ENCODE peak calls at places on chromosomes 6 and 20, in four cellular contexts. C is AG04450, B is aorta, U is A549. R is an unnamed sample.

GRCh38 chr20:18679020-18679419 is 91.2 kb downstream of the DTD1 start:
- DNase-seq in C (no peak), B (no peak), U (no peak), R (no peak)

GRCh38 chr20:62891111-62891510 is 29.5 kb upstream of the TCFL5 start:
- DNase-seq in C (no peak), B (no peak), U (no peak), R (no peak)

GRCh38 chr20:10986586-10986985 is 312.8 kb upstream of the JAG1 start:
- DNase-seq in C (no peak), B (no peak), U (no peak), R (no peak)

GRCh38 chr6:108119212-108120141 is 44.9 kb upstream of the OSTM1 start:
- DNase-seq in C (no peak), B (no peak), U (no peak), R (no peak)

GRCh38 chr6:105015482-105015881 is 58.6 kb downstream of the LIN28B start:
- DNase-seq in C (peak), B (no peak), U (no peak), R (no peak)

GRCh38 chr6:114543696-114544095 is 200.9 kb upstream of the HS3ST5 start:
- DNase-seq in C (no peak), B (no peak), U (no peak), R (no peak)

GRCh38 chr6:37020426-37021211 is 15.2 kb downstream of the FGD2 start:
- DNase-seq in C (no peak), B (no peak), U (no peak), R (no peak)

GRCh38 chr6:154392561-154392960 is 36.0 kb upstream of the IPCEF1 start:
- DNase-seq in C (no peak), B (no peak), U (no peak), R (no peak)

GRCh38 chr20:47725248-47725973 is 59.9 kb downstream of the SULF2 start:
- DNase-seq in C (peak), B (peak), U (peak), R (peak)

GRCh38 chr6:139291813-139292619 is at the start of gene TXLNB:
- DNase-seq in C (peak), B (peak), U (no peak), R (no peak)

GRCh38 chr20:24106155-24106800 is 117.7 kb upstream of the GGTLC1 start:
- DNase-seq in C (no peak), B (no peak), U (no peak), R (peak)

GRCh38 chr20:37231970-37232620 is 29.5 kb downstream of the GHRH start:
- DNase-seq in C (no peak), B (no peak), U (no peak), R (no peak)

GRCh38 chr20:16955971-16956370 is 207.8 kb downstream of the OTOR start:
- DNase-seq in C (no peak), B (no peak), U (no peak), R (no peak)

GRCh38 chr6:37551867-37552266 is 52.2 kb upstream of the CCDC167 start:
- DNase-seq in C (no peak), B (no peak), U (no peak), R (no peak)

GRCh38 chr6:133854633-133855598 is 34.0 kb upstream of the TCF21 start:
- DNase-seq in C (no peak), B (no peak), U (no peak), R (no peak)

GRCh38 chr6:8130399-8130798 is 28.1 kb upstream of the EEF1E1 start:
- DNase-seq in C (no peak), B (no peak), U (no peak), R (no peak)

GRCh38 chr6:53410508-53411258 is 61.9 kb upstream of the ELOVL5 start:
- DNase-seq in C (no peak), B (no peak), U (peak), R (no peak)

GRCh38 chr6:345747-346388 is 45.7 kb upstream of the IRF4 start:
- DNase-seq in C (no peak), B (no peak), U (no peak), R (no peak)

GRCh38 chr6:155158044-155158843 is 105.6 kb upstream of the CLDN20 start:
- DNase-seq in C (no peak), B (no peak), U (no peak), R (no peak)

GRCh38 chr6:102798631-102799030 is 1405.1 kb downstream of the GRIK2 start:
- DNase-seq in C (no peak), B (no peak), U (no peak), R (no peak)

GRCh38 chr20:58100731-58101356 is 127.6 kb downstream of the ANKRD60 start:
- DNase-seq in C (no peak), B (no peak), U (no peak), R (no peak)

GRCh38 chr6:134740473-134741192 is 209.3 kb downstream of the ALDH8A1 start:
- DNase-seq in C (no peak), B (no peak), U (no peak), R (no peak)

GRCh38 chr6:169215201-169215661 is 38.4 kb downstream of the THBS2 start:
- DNase-seq in C (no peak), B (no peak), U (no peak), R (no peak)

GRCh38 chr6:169220068-169220964 is 33.3 kb downstream of the THBS2 start:
- DNase-seq in C (no peak), B (peak), U (no peak), R (no peak)

GRCh38 chr6:169217972-169218371 is 35.7 kb downstream of the THBS2 start:
- DNase-seq in C (no peak), B (no peak), U (no peak), R (no peak)

GRCh38 chr6:169213814-169214520 is 39.7 kb downstream of the THBS2 start:
- DNase-seq in C (no peak), B (no peak), U (no peak), R (no peak)

DNA sequence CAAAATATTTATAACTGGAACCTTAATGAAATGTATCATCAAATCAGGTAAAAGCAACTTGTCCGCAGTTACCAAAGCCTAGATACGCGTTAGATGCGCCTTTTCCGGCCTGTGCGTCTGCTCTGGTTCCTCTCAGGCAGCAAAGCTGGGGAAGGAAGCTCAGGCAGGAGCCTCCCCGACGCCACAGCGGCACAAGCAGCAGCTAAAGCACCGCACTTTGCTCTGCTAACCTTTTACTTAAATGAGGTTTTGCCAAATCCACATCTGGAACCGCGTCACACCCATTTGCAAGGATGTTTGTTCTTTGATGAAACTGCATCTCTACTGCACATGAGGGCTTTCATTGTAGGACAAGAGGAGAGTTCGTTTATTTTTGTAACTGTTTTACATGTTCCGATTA is 36.8 kb downstream of the THBS2 start:
- DNase-seq in C (no peak), B (no peak), U (no peak), R (no peak)
- H3K27ac ChIP-seq in C (no peak), B (no peak), U (peak), R (no peak)

GRCh38 chr6:41695825-41696224 is 39.6 kb downstream of the TFEB start:
- DNase-seq in C (no peak), B (no peak), U (no peak), R (no peak)
- H3K27ac ChIP-seq in C (no peak), B (no peak), U (no peak), R (no peak)

GRCh38 chr6:25053875-25054371 is 118.2 kb upstream of the RIPOR2 start:
- DNase-seq in C (peak), B (no peak), U (no peak), R (no peak)
- H3K27ac ChIP-seq in C (peak), B (no peak), U (no peak), R (no peak)

DNA sequence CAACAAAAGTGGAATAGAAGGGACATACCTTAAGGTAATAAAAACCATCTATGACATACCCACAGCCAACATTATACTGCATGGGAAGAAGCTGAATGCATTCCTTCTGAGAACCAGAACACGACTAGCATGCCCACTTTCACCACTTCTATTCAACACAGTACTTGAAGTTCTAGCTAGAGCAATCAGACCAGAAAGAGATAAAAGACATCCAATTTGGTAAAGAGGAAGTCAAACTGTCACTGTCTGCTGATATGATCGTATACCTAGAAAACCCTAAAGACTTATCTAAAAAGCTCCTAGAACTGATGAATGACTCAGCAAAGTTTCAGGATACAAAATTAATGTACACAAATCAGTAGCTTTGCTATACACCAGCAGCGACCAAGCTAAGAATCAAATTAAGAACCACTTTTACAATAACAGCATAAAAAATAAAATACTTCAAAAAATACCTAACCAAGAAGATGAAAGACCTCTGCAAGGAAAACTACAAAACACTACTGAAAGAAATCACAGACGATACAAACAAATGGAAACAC is 60.5 kb downstream of the EYS start:
- DNase-seq in C (no peak), B (no peak), U (no peak), R (no peak)
- H3K27ac ChIP-seq in C (no peak), B (no peak), U (no peak), R (no peak)